ENCODE peak calls at places on chromosome 2, in ten cellular contexts. X, E, F, O, P, U, M, H, R and B are unnamed samples.

GRCh38 chr2:217434183-217434620 is 568.6 kb downstream of the TNS1 start:
- DNase-seq in F (peak), H (no peak), U (peak), M (peak), E (peak), X (peak), O (peak), P (peak), R (peak), B (peak)

GRCh38 chr2:18118703-18119102 is 240.2 kb downstream of the KCNS3 start:
- DNase-seq in E (no peak), P (no peak), F (no peak), U (peak), X (no peak), O (no peak), H (no peak), R (no peak), M (peak), B (no peak)

GRCh38 chr2:28991021-28991420 is 9.9 kb downstream of the TOGARAM2 start:
- DNase-seq in F (no peak), X (no peak), U (peak), P (no peak), O (peak), H (no peak), R (peak), E (no peak), M (peak), B (no peak)

GRCh38 chr2:153101187-153101586 is 377.4 kb downstream of the RPRM start:
- DNase-seq in R (no peak), X (no peak), O (no peak), P (no peak), U (no peak), H (no peak), F (no peak), M (no peak), E (no peak), B (no peak)

GRCh38 chr2:100621371-100621910 is 58.6 kb downstream of the PDCL3 start:
- DNase-seq in P (no peak), H (no peak), U (no peak), X (no peak), E (no peak), F (no peak), R (no peak), O (no peak), M (no peak), B (no peak)

GRCh38 chr2:134788417-134788816 is 50.0 kb upstream of the ACMSD start:
- DNase-seq in H (no peak), F (no peak), X (no peak), U (no peak), M (no peak), E (no peak), O (no peak), R (no peak), P (no peak), B (no peak)

GRCh38 chr2:189751080-189751658 is 11.4 kb downstream of the OSGEPL1 start:
- DNase-seq in E (no peak), H (no peak), U (peak), F (peak), P (peak), R (no peak), X (peak), M (peak), O (no peak), B (no peak)

GRCh38 chr2:69624153-69624552 is 19.4 kb downstream of the AAK1 start:
- DNase-seq in U (no peak), H (no peak), X (no peak), F (no peak), O (no peak), R (no peak), P (no peak), E (no peak), M (peak), B (no peak)

GRCh38 chr2:41900299-41900698 is 147.5 kb upstream of the PKDCC start:
- DNase-seq in R (no peak), M (peak), O (no peak), X (no peak), P (no peak), E (no peak), H (no peak), U (no peak), F (no peak), B (no peak)

GRCh38 chr2:76197842-76198448 is 487.2 kb upstream of the GCFC2 start:
- DNase-seq in H (no peak), E (peak), F (no peak), M (peak), O (no peak), X (no peak), U (peak), R (peak), P (peak), B (no peak)

GRCh38 chr2:54610700-54611099 is 112.8 kb upstream of the EML6 start:
- DNase-seq in X (no peak), P (no peak), E (no peak), H (no peak), O (no peak), M (peak), U (no peak), R (no peak), F (no peak), B (no peak)

GRCh38 chr2:12080360-12080759 is 333.9 kb downstream of the LPIN1 start:
- DNase-seq in X (no peak), E (no peak), F (no peak), U (no peak), P (no peak), O (no peak), M (no peak), H (no peak), R (no peak), B (no peak)

GRCh38 chr2:1605102-1605501 is 139.2 kb downstream of the PXDN start:
- DNase-seq in H (no peak), X (no peak), R (peak), U (no peak), F (peak), P (no peak), M (peak), E (no peak), O (no peak), B (no peak)

GRCh38 chr2:118837621-118838020 is 9.8 kb downstream of the EN1 start:
- DNase-seq in U (no peak), O (no peak), M (no peak), F (no peak), X (no peak), E (no peak), R (no peak), H (no peak), P (no peak), B (no peak)

GRCh38 chr2:38239452-38239851 is 137.6 kb downstream of the ATL2 start:
- DNase-seq in R (no peak), P (peak), M (no peak), E (no peak), F (no peak), X (no peak), O (no peak), H (no peak), U (peak), B (no peak)

GRCh38 chr2:189698020-189698887 is 23.8 kb downstream of the ANKAR start:
- DNase-seq in E (no peak), R (no peak), H (no peak), P (peak), U (peak), F (peak), O (no peak), X (peak), M (peak), B (no peak)

GRCh38 chr2:106107509-106108131 is 86.5 kb downstream of the UXS1 start:
- DNase-seq in R (no peak), H (no peak), X (no peak), P (no peak), E (no peak), U (no peak), M (peak), O (no peak), F (no peak), B (no peak)

GRCh38 chr2:85309699-85310321 is 18.0 kb downstream of the TGOLN2 start:
- DNase-seq in O (no peak), F (no peak), R (no peak), H (no peak), U (no peak), P (no peak), M (no peak), X (no peak), E (no peak), B (no peak)

GRCh38 chr2:85766214-85766613 is 12.4 kb downstream of the ATOH8 start:
- DNase-seq in U (no peak), P (no peak), M (no peak), O (no peak), E (no peak), R (no peak), F (no peak), H (no peak), X (no peak), B (no peak)

GRCh38 chr2:1817256-1818127 is 73.2 kb upstream of the PXDN start:
- DNase-seq in H (peak), R (peak), M (peak), P (peak), O (peak), F (peak), U (peak), X (peak), E (no peak), B (peak)

GRCh38 chr2:40844353-40845277 is 392.7 kb upstream of the SLC8A1 start:
- DNase-seq in O (no peak), M (no peak), F (no peak), H (no peak), U (no peak), R (no peak), P (no peak), X (no peak), E (no peak), B (no peak)

GRCh38 chr2:142422041-142422440 is 291.2 kb upstream of the LRP1B start:
- DNase-seq in X (no peak), H (no peak), U (no peak), E (no peak), P (no peak), R (no peak), F (no peak), M (no peak), O (no peak), B (no peak)

GRCh38 chr2:170715062-170715931 is at the start of gene SP5:
- DNase-seq in R (peak), U (peak), P (peak), M (peak), O (no peak), X (peak), H (no peak), F (no peak), E (no peak), B (no peak)

GRCh38 chr2:207897541-207898353 is 127.6 kb downstream of the PLEKHM3 start:
- DNase-seq in X (no peak), P (no peak), E (no peak), O (no peak), U (no peak), R (no peak), F (no peak), H (no peak), M (no peak), B (no peak)

GRCh38 chr2:136116111-136116812 is 1.7 kb downstream of the CXCR4 start:
- DNase-seq in X (no peak), E (no peak), M (peak), R (peak), P (no peak), O (no peak), H (no peak), F (no peak), U (peak), B (no peak)

GRCh38 chr2:165122521-165122920 is 81.3 kb downstream of the SCN3A start:
- DNase-seq in E (no peak), M (no peak), R (no peak), F (peak), H (no peak), X (no peak), O (no peak), P (no peak), U (no peak), B (no peak)

GRCh38 chr2:54772110-54772509 is 48.6 kb downstream of the EML6 start:
- DNase-seq in R (no peak), P (peak), M (peak), O (no peak), E (no peak), U (no peak), F (no peak), X (no peak), H (no peak), B (no peak)

GRCh38 chr2:239211391-239212094 is 189.3 kb downstream of the HDAC4 start:
- DNase-seq in M (peak), O (no peak), U (no peak), P (no peak), X (no peak), E (no peak), H (no peak), R (no peak), F (no peak), B (no peak)

GRCh38 chr2:70124983-70125480 is 37.8 kb downstream of the PCBP1 start:
- DNase-seq in X (peak), H (no peak), F (peak), O (peak), R (peak), M (peak), U (no peak), E (no peak), P (no peak), B (no peak)

GRCh38 chr2:26521054-26521912 is 43.4 kb upstream of the OTOF start:
- DNase-seq in P (peak), U (peak), F (no peak), O (no peak), H (no peak), E (no peak), X (no peak), R (no peak), M (peak), B (no peak)

GRCh38 chr2:124542932-124543640 is 518.0 kb downstream of the CNTNAP5 start:
- DNase-seq in F (no peak), E (no peak), H (no peak), P (no peak), O (no peak), R (peak), M (no peak), X (no peak), U (no peak), B (no peak)

GRCh38 chr2:112751451-112752197 is 12.8 kb downstream of the CKAP2L start:
- DNase-seq in H (no peak), F (no peak), R (no peak), U (no peak), X (no peak), O (no peak), P (no peak), E (no peak), M (no peak), B (no peak)

GRCh38 chr2:78541088-78541450 is 484.4 kb upstream of the REG3G start:
- DNase-seq in X (no peak), R (no peak), E (no peak), M (no peak), P (no peak), O (no peak), H (no peak), U (no peak), F (no peak), B (no peak)

GRCh38 chr2:121375621-121376159 is 90.7 kb upstream of the TFCP2L1 start:
- DNase-seq in P (no peak), O (no peak), U (peak), R (no peak), H (no peak), X (no peak), E (no peak), M (no peak), F (no peak), B (no peak)

GRCh38 chr2:216372761-216373291 is 543 bp upstream of the MARCHF4 start:
- DNase-seq in E (no peak), P (no peak), O (no peak), H (no peak), X (no peak), M (peak), R (no peak), F (no peak), U (peak), B (no peak)

GRCh38 chr2:217186565-217187218 is 326.8 kb upstream of the TNP1 start:
- DNase-seq in R (no peak), E (no peak), H (no peak), F (no peak), O (no peak), U (no peak), P (no peak), X (no peak), M (no peak), B (no peak)

GRCh38 chr2:134087371-134087921 is 166.4 kb upstream of the MGAT5 start:
- DNase-seq in E (no peak), H (no peak), M (no peak), U (no peak), X (no peak), R (no peak), F (no peak), O (no peak), P (no peak), B (no peak)

GRCh38 chr2:128435576-128436497 is 117.2 kb upstream of the HS6ST1 start:
- DNase-seq in E (no peak), O (no peak), F (peak), M (no peak), U (no peak), H (no peak), P (no peak), X (no peak), R (no peak), B (no peak)

GRCh38 chr2:64586054-64586453 is 61.9 kb downstream of the AFTPH start:
- DNase-seq in U (no peak), F (no peak), X (no peak), M (no peak), O (no peak), H (no peak), R (no peak), P (no peak), E (no peak), B (no peak)